ENCODE peak calls at places on chromosomes 3 and 15, in nine cellular contexts. E is lung; V is stimulated activated CD8-positive, alpha-beta memory T cell treated with anti-CD3 and anti-CD28 coated beads, Interleukin-4, amount 100 ng/mL, for 4 hours; D is stimulated activated CD4-positive, alpha-beta T cell treated with anti-CD3 and anti-CD28 coated beads, Interleukin-2, amount 100 ng/mL, for 48 hours; J is NCI-H1092 treated with DMSO at 0.1 percent for 48 hours; H is B cell; I is KBM-7; M is Calu3; O is activated gamma-delta T cell treated with anti-CD3 and anti-CD28 coated beads, Interleukin-2, amount 50 U/mL, for 16 hours. G is an unnamed sample.

GRCh38 chr3:121869731-121870130 is 24.5 kb upstream of the SLC15A2 start:
- DNase-seq in H (no peak), I (peak; percentile 75), V (no peak), E (no peak), D (no peak), J (no peak), O (no peak), M (no peak), G (no peak)

GRCh38 chr3:120437559-120437958 is 13.2 kb downstream of the FSTL1 start:
- DNase-seq in M (no peak), D (no peak), E (no peak), H (no peak), O (no peak), V (no peak), J (no peak), I (no peak), G (no peak)

GRCh38 chr3:114080201-114080600 is 23.7 kb downstream of the QTRT2 start:
- DNase-seq in J (no peak), H (no peak), V (no peak), E (no peak), D (no peak), I (no peak), O (no peak), M (no peak), G (no peak)

GRCh38 chr3:48477959-48478480 is 26.0 kb downstream of the SHISA5 start:
- DNase-seq in E (no peak), O (no peak), V (no peak), I (no peak), J (no peak), D (no peak), H (no peak), M (no peak), G (no peak)

GRCh38 chr3:11050666-11051323 is 58.2 kb downstream of the SLC6A1 start:
- DNase-seq in H (no peak), J (no peak), I (no peak), D (no peak), E (no peak), O (no peak), M (no peak), V (no peak), G (no peak)

GRCh38 chr3:123349566-123350450 is 99.1 kb downstream of the ADCY5 start:
- DNase-seq in I (no peak), H (no peak), M (no peak), O (no peak), J (no peak), D (no peak), E (no peak), V (no peak), G (no peak)

GRCh38 chr15:69443032-69443611 is 9.5 kb upstream of the RPLP1 start:
- DNase-seq in J (no peak), O (no peak), I (no peak), V (no peak), D (no peak), H (peak; percentile 51), M (no peak), E (no peak), G (no peak)

GRCh38 chr15:67433495-67434099 is 87.3 kb upstream of the C15orf61 start:
- DNase-seq in H (peak; percentile 31), J (peak; percentile 7), E (peak; percentile 50), M (peak; percentile 69), I (peak; percentile 88), V (no peak), O (no peak), D (peak; percentile 31), G (peak; percentile 82)

GRCh38 chr15:29456255-29456654 is 186.6 kb upstream of the NSMCE3 start:
- DNase-seq in V (no peak), J (no peak), H (no peak), O (no peak), D (no peak), E (no peak), I (no peak), M (no peak), G (no peak)

GRCh38 chr3:160667452-160667851 is 9.5 kb upstream of the ARL14 start:
- DNase-seq in J (no peak), E (no peak), M (peak; percentile 84), V (no peak), D (no peak), H (no peak), O (no peak), I (no peak), G (peak; percentile 69)

GRCh38 chr15:76217029-76217866 is 94.0 kb downstream of the ETFA start:
- DNase-seq in J (no peak), D (no peak), M (peak; percentile 57), O (no peak), I (no peak), E (no peak), H (no peak), V (no peak), G (no peak)

GRCh38 chr3:56413911-56414310 is 54.4 kb downstream of the ERC2 start:
- DNase-seq in D (no peak), H (no peak), E (no peak), M (peak; percentile 4), J (no peak), V (no peak), I (no peak), O (no peak), G (no peak)

GRCh38 chr3:45906681-45907220 is 20.4 kb downstream of the CCR9 start:
- DNase-seq in E (no peak), H (no peak), O (no peak), V (no peak), J (no peak), D (no peak), M (no peak), I (no peak), G (no peak)

GRCh38 chr3:62529230-62529629 is 155.9 kb upstream of the FEZF2 start:
- DNase-seq in H (no peak), M (peak; percentile 17), J (no peak), D (no peak), V (no peak), O (no peak), E (peak; percentile 39), I (peak; percentile 18), G (no peak)

GRCh38 chr15:95839367-95839782 is 491.1 kb upstream of the NR2F2 start:
- DNase-seq in I (no peak), O (no peak), E (no peak), V (no peak), J (no peak), D (no peak), H (no peak), M (no peak), G (no peak)

GRCh38 chr3:141960731-141961130 is 84.3 kb downstream of the ATP1B3 start:
- DNase-seq in V (no peak), J (no peak), H (no peak), E (no peak), I (no peak), O (no peak), M (no peak), D (no peak), G (no peak)

GRCh38 chr3:135416182-135416581 is 549.3 kb upstream of the PPP2R3A start:
- DNase-seq in E (no peak), J (no peak), M (no peak), D (no peak), V (no peak), H (no peak), O (no peak), I (no peak), G (no peak)

GRCh38 chr3:126103121-126104027 is 19.4 kb upstream of the SLC41A3 start:
- DNase-seq in I (no peak), E (no peak), H (no peak), M (no peak), D (no peak), O (no peak), V (no peak), J (no peak), G (no peak)

G was measured in A549.